ENCODE peak calls at places on chromosomes 5 and 9, in four cellular contexts. T is coronary artery; B is small intestine; X is CD8-positive, alpha-beta memory T cell. I is an unnamed sample.

GRCh38 chr5:135248801-135249231 is 150.2 kb downstream of the MACROH2A1 start:
- DNase-seq in T (peak; percentile 56), B (no peak), X (no peak), I (no peak)

GRCh38 chr5:22754155-22754554 is 99.0 kb downstream of the CDH12 start:
- DNase-seq in T (no peak), B (no peak), X (no peak), I (no peak)

GRCh38 chr5:61450170-61450815 is 118.2 kb downstream of the ZSWIM6 start:
- DNase-seq in T (no peak), B (peak; percentile 45), X (no peak), I (no peak)

GRCh38 chr9:94783121-94783664 is 56.7 kb downstream of the AOPEP start:
- DNase-seq in T (peak; percentile 86), B (peak; percentile 81), X (peak; percentile 28), I (peak; percentile 21)

GRCh38 chr5:180720501-180720900 is 19.4 kb downstream of the OR2Y1 start:
- DNase-seq in T (no peak), B (peak; percentile 3), X (no peak), I (no peak)

GRCh38 chr9:124110307-124110915 is 98.8 kb downstream of the LHX2 start:
- DNase-seq in T (no peak), B (peak; percentile 40), X (peak; percentile 11), I (no peak)

GRCh38 chr9:117644607-117645244 is 59.5 kb upstream of the TLR4 start:
- DNase-seq in T (no peak), B (peak; percentile 70), X (peak; percentile 12), I (no peak)

GRCh38 chr9:109458453-109459211 is 39.5 kb downstream of the PTPN3 start:
- DNase-seq in T (no peak), B (no peak), X (no peak), I (no peak)

GRCh38 chr5:170497311-170498038 is 6.3 kb upstream of the KCNIP1 start:
- DNase-seq in T (no peak), B (no peak), X (no peak), I (no peak)
- H3K4me3 ChIP-seq in T (no peak overlapping the region), B (no peak overlapping the region), X (no peak overlapping the region), I (no peak overlapping the region)

GRCh38 chr9:84860423-84861115 is 191.0 kb downstream of the NTRK2 start:
- DNase-seq in T (no peak), B (no peak), X (no peak), I (no peak)

GRCh38 chr9:84857224-84857623 is 187.7 kb downstream of the NTRK2 start:
- DNase-seq in T (no peak), B (no peak), X (no peak), I (no peak)

GRCh38 chr9:84862308-84862707 is 192.8 kb downstream of the NTRK2 start:
- DNase-seq in T (no peak), B (no peak), X (no peak), I (no peak)

GRCh38 chr9:84856181-84856632 is 186.7 kb downstream of the NTRK2 start:
- DNase-seq in T (no peak), B (no peak), X (no peak), I (no peak)

DNA sequence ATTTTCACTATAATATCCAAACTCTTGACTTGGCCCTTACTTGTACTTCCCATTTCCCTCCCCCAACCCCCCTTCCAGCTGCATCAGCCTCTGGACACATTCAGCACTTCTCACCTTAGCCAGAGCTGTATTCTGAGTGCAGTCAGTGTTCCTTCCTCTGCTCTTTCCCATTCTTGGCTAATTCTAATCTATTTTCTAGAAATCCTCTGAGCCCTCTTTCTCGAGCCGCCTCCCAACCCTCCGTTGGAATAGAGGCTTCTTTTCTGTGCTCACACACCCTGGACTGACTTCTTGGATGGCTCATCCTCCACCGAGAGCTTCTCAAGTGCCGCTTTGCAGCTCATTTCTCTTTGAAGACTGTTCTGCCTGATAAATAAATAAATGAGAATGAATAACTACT is 188.8 kb downstream of the NTRK2 start:
- DNase-seq in T (no peak), B (no peak), X (no peak), I (no peak)
- H3K27ac ChIP-seq in T (no peak overlapping the region), B (no peak overlapping the region), X (no peak overlapping the region), I (no peak overlapping the region)

GRCh38 chr5:57749396-57749795 is 266.8 kb upstream of the ACTBL2 start:
- DNase-seq in T (no peak), B (no peak), X (no peak), I (no peak)
- H3K4me3 ChIP-seq in T (no peak overlapping the region), B (no peak overlapping the region), X (no peak overlapping the region), I (no peak overlapping the region)

GRCh38 chr5:133934311-133934710 is 34.1 kb downstream of the C5orf15 start:
- DNase-seq in T (no peak), B (no peak), X (no peak), I (no peak)

GRCh38 chr5:133933169-133933509 is 35.3 kb downstream of the C5orf15 start:
- DNase-seq in T (no peak), B (no peak), X (no peak), I (no peak)

GRCh38 chr5:133933670-133934295 is 34.6 kb downstream of the C5orf15 start:
- DNase-seq in T (no peak), B (no peak), X (no peak), I (no peak)

GRCh38 chr5:133936611-133937015 is 31.8 kb downstream of the C5orf15 start:
- DNase-seq in T (no peak), B (no peak), X (no peak), I (no peak)

DNA sequence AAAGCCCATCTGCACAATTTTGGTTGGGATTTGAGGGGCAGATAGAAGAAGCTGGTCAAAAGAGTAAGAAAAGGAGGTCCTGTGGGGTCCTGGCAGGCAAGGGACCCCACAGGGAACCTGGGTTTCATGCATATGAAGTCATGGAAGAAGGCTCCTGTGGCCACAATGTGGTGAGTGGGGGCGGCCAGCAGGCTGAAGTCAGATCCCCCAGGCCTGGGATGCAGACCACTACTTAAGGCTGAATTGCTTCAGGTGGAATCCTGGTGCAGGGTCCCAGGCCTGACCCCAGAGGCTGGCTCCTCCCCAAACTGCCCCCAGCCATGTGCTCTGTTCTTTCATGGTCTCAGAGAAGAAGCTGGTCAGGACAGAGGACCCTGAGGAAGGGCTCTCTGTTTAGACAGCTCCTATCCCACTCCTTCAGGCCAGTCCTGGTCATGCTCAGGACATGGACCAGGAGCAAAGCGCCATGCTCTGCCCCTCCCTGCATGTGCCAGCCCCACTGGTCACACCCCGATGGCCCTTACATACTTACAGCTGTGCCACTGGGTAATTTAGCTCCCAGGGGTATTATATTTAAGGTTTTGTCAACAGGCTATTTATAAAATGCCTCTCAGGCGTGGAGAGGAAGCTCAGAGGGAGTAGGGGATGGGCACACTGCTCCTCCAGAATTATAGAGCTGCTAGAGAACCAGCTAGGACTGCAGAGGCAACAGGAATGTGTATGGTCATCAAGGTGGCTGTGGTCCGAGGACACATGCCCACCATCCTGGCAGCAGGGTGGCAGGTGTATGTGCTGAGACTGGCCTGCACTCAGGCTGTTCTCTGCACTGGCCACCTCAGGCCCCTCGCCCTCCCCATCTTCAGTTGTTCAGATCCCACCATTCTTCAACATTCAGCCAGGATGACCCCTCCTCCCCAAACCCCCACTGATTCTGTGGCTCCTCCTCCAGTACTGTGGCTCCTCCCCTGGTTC is 33.3 kb downstream of the C5orf15 start:
- DNase-seq in T (no peak), B (no peak), X (no peak), I (no peak)
- H3K27ac ChIP-seq in T (no peak overlapping the region), B (no peak overlapping the region), X (no peak overlapping the region), I (no peak overlapping the region)

GRCh38 chr9:70902171-70902570 is 219.2 kb downstream of the TRPM3 start:
- DNase-seq in T (no peak), B (no peak), X (no peak), I (no peak)
- H3K4me3 ChIP-seq in T (no peak overlapping the region), B (no peak overlapping the region), X (no peak overlapping the region), I (no peak overlapping the region)

DNA sequence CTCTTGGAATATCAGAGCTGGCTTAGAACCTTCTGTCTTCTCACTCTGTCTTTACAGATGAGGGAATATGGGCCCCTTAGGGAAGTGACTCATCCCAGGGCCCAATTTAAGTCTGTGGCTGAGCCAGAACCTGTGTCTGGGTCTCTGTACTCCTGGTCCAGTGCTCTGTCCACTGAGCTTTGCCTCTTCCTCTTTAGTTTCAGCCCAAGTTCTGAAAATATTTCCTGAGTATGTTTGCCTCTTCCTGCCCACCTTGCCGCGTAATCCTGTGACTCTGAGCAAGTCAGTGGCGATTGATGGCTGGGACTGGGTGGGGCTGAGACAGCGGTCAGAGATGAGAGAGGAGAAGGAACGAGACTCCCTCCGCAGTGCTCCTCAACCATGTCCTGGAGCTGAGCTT is 7.8 kb downstream of the IER5L start:
- DNase-seq in T (no peak), B (no peak), X (no peak), I (no peak)
- H3K27ac ChIP-seq in T (no peak overlapping the region), B (no peak overlapping the region), X (no peak overlapping the region), I (no peak overlapping the region)

GRCh38 chr5:88607492-88607891 is 275.5 kb downstream of the MEF2C start:
- DNase-seq in T (no peak), B (no peak), X (no peak), I (no peak)
- H3K4me3 ChIP-seq in T (no peak overlapping the region), B (no peak overlapping the region), X (no peak overlapping the region), I (no peak overlapping the region)